ENCODE peak calls at places on chromosomes 2 and 18, in six cellular contexts. S is astrocyte, R is SJCRH30, X is mucosa of descending colon, V is fibroblast of lung, L is psoas muscle. A is an unnamed sample. For H3K4me1, the result is how much of the 10 kb centered on the place peaks cover.

GRCh38 chr18:22517356-22517755 is 99.6 kb upstream of the CTAGE1 start:
- DNase-seq in S (no peak), R (no peak), X (no peak), V (peak), L (no peak), A (no peak)

GRCh38 chr2:157329524-157329923 is 3.9 kb upstream of the ERMN start:
- DNase-seq in S (no peak), R (no peak), X (peak), V (no peak), L (no peak), A (no peak)

GRCh38 chr2:174634130-174635014 is 36.8 kb upstream of the WIPF1 start:
- DNase-seq in S (no peak), R (no peak), X (peak), V (no peak), L (no peak), A (no peak)

GRCh38 chr2:200471928-200472645 is 37.8 kb downstream of the KCTD18 start:
- DNase-seq in S (no peak), R (no peak), X (no peak), V (no peak), L (no peak), A (no peak)

GRCh38 chr2:175855794-175856453 is 146.1 kb downstream of the LNPK start:
- DNase-seq in S (peak), R (peak), X (no peak), V (peak), L (peak), A (peak)

GRCh38 chr2:205051417-205051816 is 506.1 kb downstream of the PARD3B start:
- DNase-seq in S (no peak), R (no peak), X (no peak), V (peak), L (no peak), A (no peak)

GRCh38 chr18:13242797-13243196 is 24.2 kb downstream of the LDLRAD4 start:
- DNase-seq in S (no peak), R (no peak), X (no peak), V (no peak), L (no peak), A (no peak)

GRCh38 chr2:191264647-191265079 is 19.5 kb downstream of the MYO1B start:
- DNase-seq in S (peak), R (no peak), X (no peak), V (peak), L (no peak), A (no peak)

GRCh38 chr2:147628971-147629421 is 215.8 kb upstream of the ACVR2A start:
- DNase-seq in S (peak), R (no peak), X (no peak), V (no peak), L (no peak), A (no peak)

GRCh38 chr18:24267878-24268277 is 129.0 kb downstream of the CABYR start:
- DNase-seq in S (no peak), R (no peak), X (no peak), V (no peak), L (no peak), A (no peak)

GRCh38 chr18:8856769-8857393 is 151.5 kb downstream of the MTCL1 start:
- DNase-seq in S (no peak), R (no peak), X (no peak), V (no peak), L (no peak), A (no peak)

GRCh38 chr2:19750136-19750535 is 151.6 kb downstream of the TTC32 start:
- DNase-seq in S (no peak), R (no peak), X (no peak), V (no peak), L (no peak), A (no peak)

GRCh38 chr2:143545059-143545458 is 415.8 kb downstream of the ARHGAP15 start:
- DNase-seq in S (no peak), R (no peak), X (no peak), V (no peak), L (no peak), A (no peak)

GRCh38 chr2:166382-166781 is 97.5 kb downstream of the SH3YL1 start:
- DNase-seq in S (no peak), R (no peak), X (no peak), V (no peak), L (no peak), A (no peak)

DNA sequence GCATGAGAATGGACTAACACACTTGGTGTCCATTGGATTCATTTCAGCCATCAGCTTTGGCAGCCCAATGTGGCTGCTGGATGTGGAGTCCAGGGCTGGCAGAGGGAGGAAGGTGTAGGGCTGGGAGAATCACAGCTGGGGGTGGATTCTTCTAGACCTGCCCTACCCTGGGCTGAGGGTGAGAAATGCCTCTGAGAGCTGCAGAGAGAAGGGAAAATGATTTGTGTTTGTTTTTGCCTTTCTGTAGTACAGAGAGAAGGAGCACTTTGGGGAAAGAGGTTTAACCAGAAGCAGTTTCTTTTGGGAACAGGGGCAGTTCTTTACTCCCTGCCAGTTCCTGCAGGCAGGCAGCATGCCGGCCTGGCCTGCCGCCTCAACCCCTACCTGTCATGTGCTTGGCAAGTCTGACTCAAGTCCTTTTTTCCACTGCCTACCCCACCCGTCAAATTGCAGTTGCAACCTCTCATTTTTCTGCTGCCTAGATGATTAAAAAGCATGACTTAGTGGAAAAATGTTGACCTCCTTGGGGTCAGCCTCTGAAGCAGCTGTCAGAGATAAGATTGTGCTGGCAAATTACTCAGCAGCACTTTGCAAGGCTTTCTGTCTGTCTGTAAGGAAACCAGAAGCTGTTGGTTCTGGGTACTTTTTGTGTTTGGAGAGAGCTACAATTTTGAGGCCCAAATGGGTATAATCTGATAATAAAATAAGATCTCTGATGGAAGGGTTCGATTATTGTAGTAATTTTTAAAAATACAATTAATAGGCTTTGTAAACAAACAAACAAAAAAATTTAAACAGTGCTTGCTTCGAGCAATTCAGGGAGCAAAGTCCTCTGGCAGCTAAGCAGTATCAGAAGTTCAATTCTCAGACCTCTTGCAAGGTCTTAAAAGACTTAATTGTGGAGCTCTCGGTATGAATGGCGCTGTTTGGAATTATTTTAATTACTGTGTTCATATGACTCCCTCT is 21.7 kb downstream of the LBH start:
- DNase-seq in S (peak), R (peak), X (no peak), V (peak), L (peak), A (no peak)
- H3K4me1 ChIP-seq in S (under half), R (half or more), X (under half), V (under half), L (under half), A (under half)

GRCh38 chr2:45134014-45134413 is 124.8 kb upstream of the SIX2 start:
- DNase-seq in S (no peak), R (peak), X (no peak), V (no peak), L (no peak), A (no peak)

GRCh38 chr2:45137941-45138695 is 128.9 kb upstream of the SIX2 start:
- DNase-seq in S (no peak), R (no peak), X (no peak), V (no peak), L (no peak), A (no peak)

GRCh38 chr2:45132551-45132950 is 123.3 kb upstream of the SIX2 start:
- DNase-seq in S (no peak), R (no peak), X (no peak), V (no peak), L (no peak), A (no peak)

GRCh38 chr2:45131587-45131986 is 122.3 kb upstream of the SIX2 start:
- DNase-seq in S (peak), R (peak), X (no peak), V (peak), L (no peak), A (no peak)

GRCh38 chr2:45134726-45135125 is 125.5 kb upstream of the SIX2 start:
- DNase-seq in S (no peak), R (no peak), X (no peak), V (peak), L (no peak), A (no peak)
- H3K4me1 ChIP-seq in S (under half), R (under half), X (under half), V (under half), L (under half), A (under half)

DNA sequence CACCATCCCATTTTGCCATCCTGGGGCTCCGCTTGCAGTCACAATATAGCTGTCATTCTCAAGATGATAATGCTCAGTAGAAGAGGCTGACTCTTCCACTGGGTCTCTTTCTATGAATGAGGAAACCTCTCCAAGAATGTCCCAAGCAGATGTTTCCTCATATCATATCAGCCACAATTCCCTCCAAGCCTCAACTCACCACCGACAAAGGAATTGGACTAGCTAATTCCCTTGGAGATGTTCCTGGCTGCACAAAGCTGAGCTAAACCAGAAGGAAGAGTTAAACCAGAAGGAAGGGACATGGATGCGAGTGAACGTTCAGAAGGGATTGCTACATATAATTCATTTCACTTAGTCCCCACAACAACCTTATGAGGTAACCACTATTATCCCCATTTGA is 65.0 kb upstream of the NPAS2 start:
- DNase-seq in S (no peak), R (no peak), X (no peak), V (no peak), L (no peak), A (no peak)
- H3K4me1 ChIP-seq in S (under half), R (under half), X (under half), V (under half), L (under half), A (half or more)

DNA sequence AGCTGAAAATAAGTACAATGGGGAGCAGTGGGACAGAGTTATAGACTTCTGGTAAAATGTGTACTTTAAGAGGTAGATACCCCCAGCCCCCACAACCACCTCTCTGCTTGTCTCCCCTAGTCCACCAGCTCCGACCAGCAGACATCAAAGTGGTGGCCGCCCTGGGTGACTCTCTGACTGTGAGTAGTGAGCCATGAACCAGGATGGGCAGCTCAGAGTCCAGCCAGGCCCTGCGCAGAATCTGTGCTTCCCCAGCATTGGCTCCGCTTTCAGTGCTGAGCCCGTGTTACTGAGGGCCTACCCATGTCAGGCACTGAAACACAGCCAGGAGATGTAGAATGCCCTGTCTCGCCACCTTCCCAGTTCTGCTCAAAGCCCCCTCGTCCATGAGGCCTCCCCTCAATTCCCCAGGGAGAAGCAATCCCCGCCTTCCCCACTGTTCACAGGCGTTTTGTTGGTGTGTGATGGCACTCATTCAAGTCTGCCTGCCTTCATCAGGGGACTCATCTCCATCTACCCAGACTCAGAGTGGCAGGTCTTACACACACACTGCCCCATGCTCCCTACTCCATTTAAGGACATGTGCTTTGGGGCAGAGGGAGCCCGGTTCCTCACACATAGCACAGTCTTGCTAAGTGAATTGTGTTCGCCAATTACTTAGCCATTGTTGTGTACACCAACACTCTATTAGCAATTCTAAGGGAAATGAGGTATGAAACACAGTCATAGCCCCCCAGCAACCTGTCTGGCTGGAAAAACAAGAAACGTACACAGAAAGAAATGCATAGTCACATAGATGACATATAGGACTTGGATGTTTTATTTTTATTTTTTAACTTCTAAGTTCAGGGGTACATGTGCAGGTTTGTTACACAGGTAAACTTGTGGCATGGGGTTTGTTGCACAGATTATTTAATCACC is 122.6 kb downstream of the PLB1 start:
- DNase-seq in S (no peak), R (no peak), X (no peak), V (no peak), L (peak), A (no peak)
- H3K4me1 ChIP-seq in S (under half), R (under half), X (under half), V (under half), L (under half), A (half or more)

GRCh38 chr2:42118759-42119569 is 50.2 kb upstream of the EML4 start:
- DNase-seq in S (peak), R (no peak), X (no peak), V (no peak), L (no peak), A (no peak)

GRCh38 chr2:42115588-42115987 is 53.6 kb upstream of the EML4 start:
- DNase-seq in S (no peak), R (no peak), X (no peak), V (no peak), L (no peak), A (no peak)

GRCh38 chr2:42116195-42117181 is 52.7 kb upstream of the EML4 start:
- DNase-seq in S (peak), R (no peak), X (no peak), V (peak), L (no peak), A (no peak)

GRCh38 chr2:42117923-42118758 is 51.0 kb upstream of the EML4 start:
- DNase-seq in S (peak), R (no peak), X (no peak), V (peak), L (no peak), A (no peak)

GRCh38 chr2:42117182-42117579 is 52.0 kb upstream of the EML4 start:
- DNase-seq in S (no peak), R (no peak), X (no peak), V (no peak), L (no peak), A (no peak)
- H3K4me1 ChIP-seq in S (under half), R (under half), X (under half), V (under half), L (under half), A (under half)

DNA sequence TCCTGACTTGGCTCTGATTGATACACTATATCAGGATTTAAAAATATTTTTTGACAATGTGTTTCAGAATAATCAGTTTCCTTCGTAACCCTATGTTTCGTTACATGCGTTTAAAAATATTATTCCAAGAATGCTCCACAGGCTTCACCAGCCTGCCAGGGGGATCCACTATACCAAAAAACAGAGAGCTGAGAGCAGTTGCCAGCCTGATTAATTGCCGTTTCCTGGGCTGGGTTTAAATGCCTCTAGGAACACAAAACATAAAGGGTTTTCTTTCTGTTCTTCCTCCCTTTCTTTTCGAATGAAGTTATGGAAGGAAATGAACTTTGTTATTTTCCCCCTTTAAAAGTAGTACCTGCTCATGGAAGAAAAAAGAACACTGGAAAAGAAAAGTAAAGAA is 47.9 kb downstream of the LRRFIP1 start:
- DNase-seq in S (no peak), R (no peak), X (no peak), V (no peak), L (no peak), A (no peak)
- H3K4me1 ChIP-seq in S (under half), R (under half), X (under half), V (under half), L (half or more), A (under half)

GRCh38 chr18:76490040-76490439 is 5.0 kb downstream of the ZNF516 start:
- DNase-seq in S (peak), R (no peak), X (no peak), V (no peak), L (no peak), A (no peak)
- H3K4me1 ChIP-seq in S (under half), R (under half), X (under half), V (under half), L (under half), A (under half)

A was measured in keratinocyte.